ENCODE peak calls at places on chromosomes 5 and 9, in eight cellular contexts. X is activated naive CD4-positive, alpha-beta T cell treated with anti-CD3 and anti-CD28 coated beads for 36 hours; R is hepatocyte; V is fibroblast of villous mesenchyme; S is RPMI8226; O is renal cortical epithelial cell; Z is activated T-cell treated with anti-CD3 and anti-CD28 coated beads, Interleukin-2, amount 50 U/mL, for 72 hours; C is GDM1. Q is an unnamed sample.

GRCh38 chr9:135718616-135719015 is 16.6 kb downstream of the KCNT1 start:
- DNase-seq in X (no peak), C (no peak), S (peak), V (no peak), Z (no peak), R (no peak), O (no peak), Q (no peak)

GRCh38 chr9:10232352-10232930 is 380.4 kb downstream of the PTPRD start:
- DNase-seq in X (no peak), V (peak), C (no peak), O (peak), Z (no peak), S (peak), R (peak), Q (no peak)

GRCh38 chr5:100762995-100763394 is 140.1 kb downstream of the ST8SIA4 start:
- DNase-seq in O (no peak), Z (no peak), C (no peak), V (no peak), X (no peak), R (no peak), S (no peak), Q (no peak)

GRCh38 chr5:87147441-87147840 is 120.2 kb upstream of the RASA1 start:
- DNase-seq in Z (no peak), O (no peak), S (no peak), X (no peak), R (no peak), C (no peak), V (peak), Q (no peak)

GRCh38 chr9:96232539-96233241 is 69.3 kb downstream of the HSD17B3 start:
- DNase-seq in S (peak), V (peak), O (peak), R (peak), X (peak), C (no peak), Z (peak), Q (no peak)

GRCh38 chr9:137881591-137882505 is 4.3 kb downstream of the CACNA1B start:
- DNase-seq in C (no peak), Z (no peak), V (no peak), X (no peak), S (no peak), R (no peak), O (no peak), Q (no peak)

GRCh38 chr9:95055851-95056551 is 261.5 kb downstream of the FANCC start:
- DNase-seq in C (no peak), X (no peak), R (no peak), O (peak), V (peak), S (no peak), Z (no peak), Q (peak)

GRCh38 chr9:92001244-92001643 is 51.2 kb upstream of the ROR2 start:
- DNase-seq in O (no peak), R (no peak), C (no peak), S (no peak), V (peak), Z (no peak), X (no peak), Q (no peak)

GRCh38 chr5:158233735-158234322 is 374.9 kb upstream of the CLINT1 start:
- DNase-seq in V (no peak), Z (no peak), X (no peak), C (no peak), O (no peak), S (no peak), R (no peak), Q (no peak)

GRCh38 chr9:115913666-115914065 is 239.9 kb upstream of the PAPPA start:
- DNase-seq in S (no peak), O (peak), V (peak), Z (no peak), R (no peak), X (no peak), C (no peak), Q (no peak)

GRCh38 chr5:14569948-14570691 is 11.5 kb upstream of the OTULINL start:
- DNase-seq in X (no peak), V (no peak), C (no peak), Z (no peak), O (no peak), S (no peak), R (peak), Q (no peak)

GRCh38 chr9:114008667-114009410 is 69.3 kb downstream of the AMBP start:
- DNase-seq in O (no peak), X (no peak), R (no peak), S (no peak), V (no peak), Z (no peak), C (no peak), Q (no peak)

GRCh38 chr5:175610898-175611297 is 47.0 kb upstream of the HRH2 start:
- DNase-seq in S (no peak), R (no peak), X (no peak), V (no peak), O (no peak), C (no peak), Z (no peak), Q (no peak)

GRCh38 chr9:128912270-128912853 is 8.4 kb upstream of the PHYHD1 start:
- DNase-seq in C (no peak), X (no peak), V (peak), Z (no peak), O (peak), S (no peak), R (peak), Q (peak)

GRCh38 chr5:9112520-9113291 is 433.2 kb downstream of the SEMA5A start:
- DNase-seq in S (no peak), X (no peak), Z (no peak), R (no peak), C (no peak), V (no peak), O (peak), Q (no peak)

Q was measured in AG09319.